ENCODE peak calls at places on chromosomes 16 and 17, in six cellular contexts. U is lung, I is NT2/D1, T is fibroblast of lung, L is GM06990, E is mucosa of descending colon. M is an unnamed sample.

GRCh38 chr16:19907161-19907992 is 22.7 kb upstream of the GPRC5B start:
- DNase-seq in E (no peak), T (peak; percentile 68), L (peak; percentile 57), U (peak; percentile 56), I (peak; percentile 85), M (peak; percentile 85)

GRCh38 chr17:74800531-74800930 is 24.4 kb upstream of the NAT9 start:
- DNase-seq in L (no peak), U (no peak), T (no peak), I (no peak), E (no peak), M (no peak)

GRCh38 chr17:73348018-73348823 is 36.4 kb upstream of the CDC42EP4 start:
- DNase-seq in T (no peak), I (no peak), L (no peak), E (no peak), U (no peak), M (no peak)

GRCh38 chr16:78709137-78709871 is 609.9 kb downstream of the WWOX start:
- DNase-seq in T (no peak), I (no peak), L (no peak), U (no peak), E (no peak), M (no peak)

GRCh38 chr17:83183951-83184506 is 104.6 kb downstream of the METRNL start:
- DNase-seq in L (no peak), U (peak; percentile 28), I (no peak), E (peak; percentile 28), T (no peak), M (peak; percentile 51)

GRCh38 chr17:31916496-31917064 is 15.1 kb upstream of the UTP6 start:
- DNase-seq in I (no peak), E (no peak), L (no peak), T (no peak), U (no peak), M (no peak)

GRCh38 chr16:58614212-58614611 is 15.4 kb downstream of the CNOT1 start:
- DNase-seq in U (no peak), T (peak; percentile 69), I (no peak), L (no peak), E (no peak), M (no peak)

GRCh38 chr16:17467923-17468540 is 2.7 kb downstream of the XYLT1 start:
- DNase-seq in E (peak; percentile 60), T (peak; percentile 77), U (no peak), L (peak; percentile 20), I (peak; percentile 70), M (peak; percentile 84)

GRCh38 chr16:83717814-83718213 is 90.0 kb upstream of the HSBP1 start:
- DNase-seq in L (no peak), U (no peak), I (no peak), T (no peak), E (no peak), M (no peak)

GRCh38 chr17:81409190-81409935 is 14.1 kb downstream of the BAHCC1 start:
- DNase-seq in I (no peak), E (no peak), T (no peak), U (no peak), L (no peak), M (no peak)

GRCh38 chr16:69707920-69708683 is 18.3 kb downstream of the NQO1 start:
- DNase-seq in I (no peak), U (no peak), T (no peak), E (no peak), L (no peak), M (no peak)

GRCh38 chr16:30030011-30030685 is 923 bp downstream of the TLCD3B start:
- DNase-seq in I (no peak), T (no peak), E (no peak), U (no peak), L (no peak), M (no peak)

GRCh38 chr16:5905935-5906334 is 808.3 kb upstream of the EEF2KMT start:
- DNase-seq in L (no peak), E (no peak), U (no peak), I (no peak), T (no peak), M (no peak)

GRCh38 chr16:21656795-21657768 is 4.7 kb upstream of the IGSF6 start:
- DNase-seq in U (no peak), I (peak; percentile 20), T (peak; percentile 75), L (peak; percentile 48), E (no peak), M (no peak)

GRCh38 chr17:16371742-16372141 is 9.1 kb upstream of the UBB start:
- DNase-seq in E (no peak), I (no peak), T (peak; percentile 87), L (no peak), U (no peak), M (no peak)

GRCh38 chr16:63289834-63290460 is 1253.7 kb upstream of the CDH8 start:
- DNase-seq in I (peak; percentile 59), L (no peak), T (peak; percentile 5), U (no peak), E (no peak), M (no peak)

GRCh38 chr16:87435399-87436224 is 43.5 kb downstream of the MAP1LC3B start:
- DNase-seq in I (no peak), E (no peak), T (peak; percentile 97), L (no peak), U (no peak), M (peak; percentile 69)

GRCh38 chr17:46984341-46984740 is 5.3 kb upstream of the RPRML start:
- DNase-seq in T (no peak), U (no peak), L (no peak), I (no peak), E (no peak), M (no peak)

GRCh38 chr16:30005341-30006094 is 5.3 kb downstream of the DOC2A start:
- DNase-seq in E (no peak), L (no peak), I (no peak), T (peak; percentile 45), U (no peak), M (no peak)

GRCh38 chr17:39139137-39139516 is 12.3 kb downstream of the PLXDC1 start:
- DNase-seq in E (no peak), I (no peak), L (no peak), U (no peak), T (peak; percentile 81), M (no peak)

GRCh38 chr17:31467502-31468256 is 76.2 kb downstream of the RAB11FIP4 start:
- DNase-seq in E (no peak), T (no peak), L (no peak), I (no peak), U (no peak), M (no peak)

GRCh38 chr17:64508683-64509082 is 1.9 kb downstream of the CEP95 start:
- DNase-seq in L (no peak), T (no peak), U (no peak), I (no peak), E (no peak), M (no peak)
- H3K4me3 ChIP-seq in L (no peak overlapping the region), T (no peak overlapping the region), U (no peak overlapping the region), I (peak overlapping the region; percentile 94), E (no peak overlapping the region), M (no peak overlapping the region)

GRCh38 chr17:6387442-6387841 is 47.5 kb downstream of the AIPL1 start:
- DNase-seq in I (no peak), E (no peak), U (no peak), T (no peak), L (no peak), M (no peak)
- H3K4me3 ChIP-seq in I (no peak overlapping the region), E (no peak overlapping the region), U (no peak overlapping the region), T (no peak overlapping the region), L (no peak overlapping the region), M (no peak overlapping the region)

GRCh38 chr17:77458202-77459017 is 317.6 kb downstream of the SEC14L1 start:
- DNase-seq in U (no peak), T (no peak), E (no peak), L (no peak), I (no peak), M (no peak)

GRCh38 chr17:77456271-77456950 is 315.6 kb downstream of the SEC14L1 start:
- DNase-seq in T (no peak), L (no peak), U (no peak), E (no peak), I (no peak), M (no peak)

GRCh38 chr17:77456951-77457548 is 316.3 kb downstream of the SEC14L1 start:
- DNase-seq in T (no peak), U (no peak), E (no peak), L (no peak), I (no peak), M (no peak)

GRCh38 chr17:77459018-77459755 is 318.4 kb downstream of the SEC14L1 start:
- DNase-seq in L (no peak), T (no peak), E (no peak), I (no peak), U (no peak), M (no peak)

GRCh38 chr17:77457572-77458201 is 316.9 kb downstream of the SEC14L1 start:
- DNase-seq in I (no peak), E (no peak), L (no peak), U (no peak), T (no peak), M (no peak)
- H3K4me3 ChIP-seq in I (no peak overlapping the region), E (no peak overlapping the region), L (peak overlapping the region; percentile 90), U (no peak overlapping the region), T (no peak overlapping the region), M (no peak overlapping the region)

GRCh38 chr16:48173877-48174276 is 18.1 kb upstream of the ABCC12 start:
- DNase-seq in T (no peak), L (no peak), U (no peak), E (no peak), I (no peak), M (no peak)
- H3K4me3 ChIP-seq in T (no peak overlapping the region), L (no peak overlapping the region), U (no peak overlapping the region), E (no peak overlapping the region), I (no peak overlapping the region), M (no peak overlapping the region)

GRCh38 chr16:73231969-73232554 is 184.1 kb upstream of the ZFHX3 start:
- DNase-seq in T (no peak), L (no peak), E (peak; percentile 48), I (no peak), U (no peak), M (no peak)
- H3K4me3 ChIP-seq in T (peak overlapping the region; percentile 35), L (no peak overlapping the region), E (no peak overlapping the region), I (no peak overlapping the region), U (no peak overlapping the region), M (no peak overlapping the region)

GRCh38 chr16:3113765-3114479 is 1.5 kb downstream of the ZNF205 start:
- DNase-seq in E (no peak), L (no peak), T (no peak), I (no peak), U (no peak), M (no peak)
- H3K4me3 ChIP-seq in E (no peak overlapping the region), L (no peak overlapping the region), T (peak overlapping the region; percentile 70), I (peak overlapping the region; percentile 81), U (no peak overlapping the region), M (no peak overlapping the region)

DNA sequence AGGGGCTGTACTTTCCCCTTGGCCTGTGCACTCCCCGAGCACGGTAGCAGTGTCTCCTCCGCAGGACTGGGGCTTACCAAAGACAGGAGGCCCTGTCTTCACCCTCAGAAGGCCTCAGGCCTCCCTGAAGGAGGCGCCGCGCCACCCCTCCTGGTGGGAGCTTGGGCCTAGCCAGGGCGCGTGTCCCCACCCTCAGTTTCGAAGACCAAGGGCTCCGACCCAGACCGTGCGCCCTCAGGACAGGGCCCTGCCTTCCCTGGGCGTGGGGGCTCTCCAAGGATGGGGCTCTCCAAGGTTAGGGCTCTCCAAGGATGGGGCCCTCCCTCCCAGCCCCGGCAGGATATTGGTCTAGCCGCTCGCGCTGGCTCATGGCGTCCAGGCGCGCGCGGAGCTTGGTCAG is 11.8 kb downstream of the PLCD3 start:
- DNase-seq in I (no peak), U (no peak), L (no peak), E (no peak), T (no peak), M (no peak)
- H3K4me3 ChIP-seq in I (no peak overlapping the region), U (no peak overlapping the region), L (no peak overlapping the region), E (no peak overlapping the region), T (no peak overlapping the region), M (no peak overlapping the region)